ENCODE peak calls at places on chromosome 2, in ten cellular contexts. One of them, this sample, is unnamed.

GRCh38 chr2:216142540-216142939 is 33.4 kb downstream of the XRCC5 start:
- DNase-seq in T-helper 1 cell: peak; percentile 65
- DNase-seq in A549: no peak
- DNase-seq in immature natural killer cell: no peak
- DNase-seq in NCI-H2029 treated with DMSO at 0.1 percent for 48 hours: no peak
- DNase-seq in mesenchymal stem cell: peak; percentile 41
- DNase-seq in iris pigment epithelial cell: peak; percentile 85
- DNase-seq in GM23248: peak; percentile 69
- DNase-seq in AG20443: peak; percentile 77
- DNase-seq in upper lobe of left lung: no peak
- DNase-seq in this sample: no peak

GRCh38 chr2:209236369-209236768 is 187.5 kb upstream of the MAP2 start:
- DNase-seq in T-helper 1 cell: no peak
- DNase-seq in A549: no peak
- DNase-seq in immature natural killer cell: no peak
- DNase-seq in NCI-H2029 treated with DMSO at 0.1 percent for 48 hours: no peak
- DNase-seq in mesenchymal stem cell: no peak
- DNase-seq in iris pigment epithelial cell: no peak
- DNase-seq in GM23248: peak; percentile 0
- DNase-seq in AG20443: no peak
- DNase-seq in upper lobe of left lung: no peak
- DNase-seq in this sample: no peak

GRCh38 chr2:157777425-157777824 is 98.7 kb downstream of the ACVR1 start:
- DNase-seq in T-helper 1 cell: peak; percentile 39
- DNase-seq in A549: peak; percentile 24
- DNase-seq in immature natural killer cell: no peak
- DNase-seq in NCI-H2029 treated with DMSO at 0.1 percent for 48 hours: no peak
- DNase-seq in mesenchymal stem cell: peak; percentile 51
- DNase-seq in iris pigment epithelial cell: peak; percentile 61
- DNase-seq in GM23248: peak; percentile 70
- DNase-seq in AG20443: peak; percentile 61
- DNase-seq in upper lobe of left lung: no peak
- DNase-seq in this sample: no peak

GRCh38 chr2:169619946-169620345 is 35.8 kb downstream of the PPIG start:
- DNase-seq in T-helper 1 cell: no peak
- DNase-seq in A549: no peak
- DNase-seq in immature natural killer cell: no peak
- DNase-seq in NCI-H2029 treated with DMSO at 0.1 percent for 48 hours: no peak
- DNase-seq in mesenchymal stem cell: no peak
- DNase-seq in iris pigment epithelial cell: no peak
- DNase-seq in GM23248: peak; percentile 6
- DNase-seq in AG20443: no peak
- DNase-seq in upper lobe of left lung: no peak
- DNase-seq in this sample: no peak

GRCh38 chr2:169752752-169753151 is 19.1 kb downstream of the KLHL23 start:
- DNase-seq in T-helper 1 cell: no peak
- DNase-seq in A549: no peak
- DNase-seq in immature natural killer cell: no peak
- DNase-seq in NCI-H2029 treated with DMSO at 0.1 percent for 48 hours: no peak
- DNase-seq in mesenchymal stem cell: no peak
- DNase-seq in iris pigment epithelial cell: no peak
- DNase-seq in GM23248: no peak
- DNase-seq in AG20443: no peak
- DNase-seq in upper lobe of left lung: no peak
- DNase-seq in this sample: no peak

GRCh38 chr2:109129921-109130725 is 1.1 kb downstream of the SH3RF3 start:
- DNase-seq in T-helper 1 cell: no peak
- DNase-seq in A549: no peak
- DNase-seq in immature natural killer cell: peak; percentile 5
- DNase-seq in NCI-H2029 treated with DMSO at 0.1 percent for 48 hours: no peak
- DNase-seq in mesenchymal stem cell: peak; percentile 47
- DNase-seq in iris pigment epithelial cell: peak; percentile 57
- DNase-seq in GM23248: peak; percentile 49
- DNase-seq in AG20443: peak; percentile 32
- DNase-seq in upper lobe of left lung: no peak
- DNase-seq in this sample: no peak

GRCh38 chr2:4338345-4338744 is 635.0 kb downstream of the DCDC2C start:
- DNase-seq in T-helper 1 cell: no peak
- DNase-seq in A549: no peak
- DNase-seq in immature natural killer cell: no peak
- DNase-seq in NCI-H2029 treated with DMSO at 0.1 percent for 48 hours: no peak
- DNase-seq in mesenchymal stem cell: no peak
- DNase-seq in iris pigment epithelial cell: no peak
- DNase-seq in GM23248: no peak
- DNase-seq in AG20443: no peak
- DNase-seq in upper lobe of left lung: no peak
- DNase-seq in this sample: no peak

GRCh38 chr2:222668755-222669154 is 2.7 kb upstream of the MOGAT1 start:
- DNase-seq in T-helper 1 cell: no peak
- DNase-seq in A549: no peak
- DNase-seq in immature natural killer cell: no peak
- DNase-seq in NCI-H2029 treated with DMSO at 0.1 percent for 48 hours: no peak
- DNase-seq in mesenchymal stem cell: no peak
- DNase-seq in iris pigment epithelial cell: no peak
- DNase-seq in GM23248: no peak
- DNase-seq in AG20443: no peak
- DNase-seq in upper lobe of left lung: no peak
- DNase-seq in this sample: no peak

GRCh38 chr2:47784349-47784851 is 1.5 kb downstream of the MSH6 start:
- DNase-seq in T-helper 1 cell: no peak
- DNase-seq in A549: no peak
- DNase-seq in immature natural killer cell: no peak
- DNase-seq in NCI-H2029 treated with DMSO at 0.1 percent for 48 hours: no peak
- DNase-seq in mesenchymal stem cell: peak; percentile 70
- DNase-seq in iris pigment epithelial cell: peak; percentile 40
- DNase-seq in GM23248: no peak
- DNase-seq in AG20443: no peak
- DNase-seq in upper lobe of left lung: no peak
- DNase-seq in this sample: no peak

GRCh38 chr2:215817046-215817445 is 196.3 kb downstream of the MREG start:
- DNase-seq in T-helper 1 cell: no peak
- DNase-seq in A549: no peak
- DNase-seq in immature natural killer cell: no peak
- DNase-seq in NCI-H2029 treated with DMSO at 0.1 percent for 48 hours: no peak
- DNase-seq in mesenchymal stem cell: no peak
- DNase-seq in iris pigment epithelial cell: no peak
- DNase-seq in GM23248: no peak
- DNase-seq in AG20443: no peak
- DNase-seq in upper lobe of left lung: no peak
- DNase-seq in this sample: no peak